ENCODE peak calls at places on chromosomes 13 and 19, in six cellular contexts. R is HepG2, J is K562, V is HCT116, N is GM12878, L is SK-N-SH. H is an unnamed sample. For H3K27me3, the result is how much of the 10 kb centered on the place peaks cover.

GRCh38 chr19:27657271-27658051 is 1555.5 kb downstream of the UQCRFS1 start:
- DNase-seq in R (no peak), V (no peak), N (no peak), J (no peak), L (no peak), H (no peak)

GRCh38 chr13:113962975-113963374 is 10.9 kb downstream of the C13orf46 start:
- DNase-seq in L (no peak), R (no peak), N (no peak), V (no peak), J (no peak), H (no peak)

GRCh38 chr13:40539954-40540706 is 126.3 kb downstream of the FOXO1 start:
- DNase-seq in J (no peak), N (no peak), R (peak), V (peak), L (no peak), H (peak)

GRCh38 chr13:21075303-21076264 is 14.2 kb upstream of the LATS2 start:
- DNase-seq in J (no peak), N (no peak), L (peak), V (no peak), R (no peak), H (no peak)

GRCh38 chr19:3007975-3008374 is 21.1 kb downstream of the TLE2 start:
- DNase-seq in N (no peak), L (no peak), R (no peak), J (no peak), V (no peak), H (no peak)

GRCh38 chr13:40665061-40665753 is 1.2 kb downstream of the FOXO1 start:
- DNase-seq in R (no peak), L (peak), N (no peak), J (peak), V (no peak), H (no peak)

GRCh38 chr13:43261018-43261417 is 237.6 kb downstream of the DNAJC15 start:
- DNase-seq in L (no peak), R (no peak), J (no peak), V (no peak), N (no peak), H (no peak)

GRCh38 chr19:56314018-56314583 is 538 bp downstream of the ZSCAN5A start:
- DNase-seq in R (peak), L (no peak), N (no peak), V (no peak), J (no peak), H (peak)

GRCh38 chr13:19927117-19927734 is 31.3 kb upstream of the ZMYM2 start:
- DNase-seq in J (no peak), L (no peak), R (peak), N (no peak), V (peak), H (no peak)

GRCh38 chr19:4327252-4327876 is 11.3 kb downstream of the STAP2 start:
- DNase-seq in R (no peak), L (peak), V (no peak), J (peak), N (no peak), H (peak)

GRCh38 chr13:67228909-67229308 is 1.2 kb downstream of the PCDH9 start:
- DNase-seq in N (no peak), J (no peak), R (no peak), V (no peak), L (no peak), H (no peak)

GRCh38 chr13:37058801-37059135 is 720 bp downstream of the SUPT20H start:
- DNase-seq in V (no peak), R (no peak), L (peak), J (peak), N (peak), H (no peak)

GRCh38 chr13:48506092-48506701 is 26.7 kb downstream of the RCBTB2 start:
- DNase-seq in R (no peak), L (no peak), V (no peak), N (no peak), J (no peak), H (no peak)

DNA sequence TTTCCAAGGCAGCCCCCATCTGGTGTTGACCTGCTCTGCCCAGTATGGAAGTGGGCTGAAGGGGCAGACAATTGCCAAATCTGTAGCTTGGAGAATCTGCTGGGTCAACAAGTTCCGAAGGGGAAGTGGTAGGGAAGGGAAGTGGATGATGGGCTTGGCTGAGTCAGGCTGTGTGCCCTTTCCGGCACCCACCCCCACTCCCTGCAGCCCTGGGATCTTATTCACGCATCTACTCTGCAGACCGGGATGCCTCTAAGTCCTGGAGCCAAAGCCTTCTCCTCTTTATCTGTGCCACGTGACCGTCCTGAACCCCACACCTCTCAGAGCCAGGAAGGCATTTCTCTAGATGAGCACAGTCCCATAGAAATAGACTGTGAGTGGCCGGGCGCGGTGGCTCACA is 7.5 kb upstream of the C5AR2 start:
- DNase-seq in J (no peak), V (no peak), L (no peak), R (no peak), N (no peak), H (no peak)
- TF ChIP-seq YY1 in J (no peak), V (no peak), L (no peak), R (no peak), N (no peak), H (no peak)

GRCh38 chr19:18230941-18231734 is 4.9 kb upstream of the PDE4C start:
- DNase-seq in R (no peak), L (no peak), V (no peak), N (no peak), J (peak), H (no peak)

GRCh38 chr19:18234194-18234593 is 8.0 kb upstream of the PDE4C start:
- DNase-seq in J (no peak), R (no peak), V (no peak), N (no peak), L (no peak), H (no peak)

GRCh38 chr19:18231775-18232174 is 5.5 kb upstream of the PDE4C start:
- DNase-seq in V (no peak), R (no peak), J (peak), L (no peak), N (no peak), H (no peak)

GRCh38 chr19:18233224-18233825 is 7.1 kb upstream of the PDE4C start:
- DNase-seq in N (no peak), L (peak), V (no peak), R (peak), J (peak), H (peak)

GRCh38 chr19:18232540-18233223 is 6.4 kb upstream of the PDE4C start:
- DNase-seq in R (no peak), V (no peak), J (peak), L (peak), N (no peak), H (peak)
- H3K27me3 ChIP-seq in R (under half), V (under half), J (under half), L (under half), N (under half), H (under half)

GRCh38 chr19:45032421-45032820 is 6.4 kb upstream of the CLASRP start:
- DNase-seq in J (no peak), R (no peak), N (no peak), V (no peak), L (no peak), H (no peak)
- TF ChIP-seq YY1 in J (no peak), R (no peak), N (no peak), V (no peak), L (no peak), H (no peak)

DNA sequence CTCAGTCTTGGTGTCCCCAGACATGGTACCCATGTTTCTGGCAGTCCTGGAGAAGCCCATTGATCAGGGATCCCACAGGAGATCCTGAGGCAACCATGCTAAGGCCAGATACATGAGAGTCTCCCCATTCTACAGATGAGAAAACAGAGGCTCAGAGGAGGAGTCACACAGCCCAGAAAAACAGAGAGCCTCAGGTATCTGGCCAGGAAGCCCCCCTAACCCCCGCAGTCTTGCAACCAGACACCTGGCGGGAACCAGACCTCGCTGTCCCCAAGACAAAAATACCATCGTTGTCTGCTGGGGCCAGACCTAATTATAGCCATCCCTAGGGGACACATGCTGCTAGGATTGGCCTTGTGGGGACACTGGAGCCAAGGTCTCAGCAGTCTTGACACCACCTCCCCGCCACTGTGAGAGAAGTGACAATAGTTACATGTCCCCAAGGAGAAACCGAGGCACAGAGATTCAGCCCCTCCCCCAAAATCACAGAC is 1.6 kb upstream of the PDE4C start:
- DNase-seq in N (no peak), V (no peak), J (no peak), R (no peak), L (no peak), H (no peak)
- H3K27me3 ChIP-seq in N (under half), V (under half), J (under half), R (under half), L (under half), H (under half)

GRCh38 chr19:6253886-6254285 is 25.9 kb downstream of the MLLT1 start:
- DNase-seq in R (no peak), J (no peak), V (no peak), L (no peak), N (no peak), H (no peak)
- TF ChIP-seq YY1 in R (no peak), J (no peak), V (no peak), L (no peak), N (no peak), H (no peak)

DNA sequence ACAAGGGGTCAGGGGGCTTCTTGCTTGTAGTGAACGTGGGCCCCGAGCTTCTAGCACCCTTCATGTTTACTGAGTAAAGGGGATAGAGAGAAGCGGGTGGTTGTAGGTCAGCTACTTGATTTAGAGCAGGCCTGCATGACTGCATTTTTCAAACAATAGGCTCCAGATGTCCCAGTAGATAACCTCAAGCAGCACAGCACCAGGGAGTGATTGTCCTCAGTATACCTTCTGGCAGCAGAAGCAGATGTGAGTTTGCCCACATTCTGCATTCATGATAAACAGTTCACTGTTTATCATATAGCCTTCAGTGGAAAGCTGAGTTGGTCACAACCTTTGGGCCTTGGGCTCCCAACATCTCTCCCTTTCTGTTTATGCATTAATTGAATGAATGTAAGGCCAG is 4.8 kb downstream of the ZNF439 start:
- DNase-seq in N (no peak), J (peak), R (no peak), L (no peak), V (no peak), H (no peak)
- H3K27me3 ChIP-seq in N (under half), J (under half), R (under half), L (under half), V (under half), H (under half)

DNA sequence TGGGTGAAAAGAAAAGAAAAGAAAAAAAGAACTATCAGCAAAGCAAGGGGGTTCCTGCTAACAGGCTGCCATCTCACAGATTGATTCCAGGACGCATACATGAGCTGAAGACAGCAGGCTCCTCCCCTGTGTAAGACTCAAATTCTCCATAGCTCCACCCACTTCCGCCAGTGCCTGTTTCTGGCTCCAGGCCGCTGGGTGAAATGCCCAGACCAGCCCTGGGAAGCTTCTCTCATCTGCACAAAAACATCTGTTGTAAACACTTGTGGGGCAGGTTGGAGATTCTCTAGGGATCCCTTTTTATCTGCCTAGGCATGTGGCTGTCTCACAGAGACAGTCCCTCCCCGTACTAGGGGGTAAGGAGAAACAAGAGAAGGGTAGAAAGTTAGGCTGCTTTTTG is 1054.4 kb upstream of the SPRY2 start:
- DNase-seq in N (no peak), R (no peak), J (peak), V (no peak), L (peak), H (peak)
- TF ChIP-seq YY1 in N (no peak), R (no peak), J (no peak), V (no peak), L (no peak), H (no peak)

DNA sequence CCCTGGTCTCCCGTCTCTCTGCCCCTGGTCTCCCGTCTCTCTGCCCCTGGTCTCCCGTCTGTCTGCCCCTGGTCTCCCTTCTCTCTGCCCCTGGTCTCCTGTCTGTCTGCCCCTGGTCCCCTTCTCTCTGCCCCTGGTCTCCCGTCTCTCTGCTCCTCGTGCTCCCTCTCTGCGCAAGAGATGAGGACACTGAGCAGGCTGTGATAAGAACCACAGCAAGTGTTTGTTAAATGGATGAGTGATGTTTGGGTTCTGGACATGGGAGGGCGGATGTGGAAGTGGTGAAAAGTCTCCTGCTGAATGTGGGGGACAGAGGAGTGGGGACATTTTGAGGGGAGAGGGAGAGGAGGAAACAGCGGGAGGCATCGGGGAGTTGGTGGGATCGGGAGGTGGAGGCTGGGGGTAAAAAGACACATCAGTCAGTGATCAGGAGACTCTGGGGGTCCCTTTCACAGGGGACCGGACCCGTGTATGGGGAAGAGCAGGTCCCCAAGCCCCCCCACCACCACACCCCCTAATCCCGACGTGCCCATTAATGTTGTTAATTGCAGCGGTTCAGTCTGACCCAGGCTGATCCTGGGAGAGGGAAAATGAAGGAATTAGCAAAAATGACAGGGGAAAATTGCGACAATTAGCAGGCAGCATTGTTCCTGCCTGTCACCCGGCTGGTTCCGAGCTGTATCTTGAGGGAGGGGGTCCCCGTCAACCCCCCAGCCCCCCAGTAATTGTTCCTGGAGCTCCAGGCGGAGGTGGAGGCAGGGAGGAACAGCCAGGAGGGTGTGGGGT is 8.1 kb downstream of the NPAS1 start:
- DNase-seq in J (no peak), L (peak), R (no peak), N (no peak), V (no peak), H (no peak)
- H3K27me3 ChIP-seq in J (under half), L (under half), R (under half), N (under half), V (under half), H (under half)

DNA sequence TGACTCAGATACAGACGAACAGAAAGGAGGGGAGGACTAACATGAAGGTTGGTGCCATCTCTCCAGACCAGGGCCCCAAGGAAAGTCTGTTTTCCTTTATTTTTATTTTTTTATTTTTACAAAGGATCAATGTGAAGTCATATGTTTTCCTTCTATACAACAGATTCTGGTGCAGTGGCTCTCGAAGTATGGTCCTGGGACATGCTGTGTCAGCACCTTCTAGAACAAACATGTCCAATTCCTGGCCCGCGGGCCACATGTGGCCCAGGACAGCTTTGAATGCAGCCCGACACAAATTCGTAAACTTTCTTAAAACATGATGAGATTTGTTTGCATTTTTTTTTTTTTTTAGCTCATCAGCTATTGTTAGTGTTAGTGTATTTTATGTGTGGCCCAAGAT is 174.7 kb downstream of the FLT1 start:
- DNase-seq in V (no peak), R (no peak), L (no peak), J (no peak), N (no peak), H (no peak)
- TF ChIP-seq YY1 in V (no peak), R (no peak), L (no peak), J (no peak), N (no peak), H (no peak)

H was measured in NT2/D1.